ENCODE peak calls at places on chromosomes 6 and 20, in ten cellular contexts. J is suprapubic skin, K is Panc1, L is fibroblast of lung, Q is lower lobe of right lung, F is lung, E is endothelial cell, D is colonic mucosa, N is cardiac fibroblast, H is pancreas. S is an unnamed sample.
A peak's percentile ranks its signal among the peaks of the same experiment; 100 is the strongest.

GRCh38 chr6:36383608-36384007 is 3.9 kb downstream of the ETV7 start:
- DNase-seq in K (no peak), E (no peak), H (no peak), L (no peak), F (no peak), Q (no peak), N (no peak), J (peak; percentile 20), D (no peak), S (no peak)

GRCh38 chr20:36848078-36848660 is 27.8 kb upstream of the TLDC2 start:
- DNase-seq in L (peak; percentile 90), K (no peak), N (peak; percentile 81), J (no peak), Q (no peak), D (no peak), E (no peak), F (no peak), H (no peak), S (no peak)

GRCh38 chr6:150830409-150831165 is 34.9 kb upstream of the MTHFD1L start:
- DNase-seq in K (no peak), L (no peak), D (no peak), N (no peak), F (no peak), J (no peak), H (no peak), E (no peak), Q (no peak), S (no peak)

GRCh38 chr20:19699132-19699971 is 58.7 kb upstream of the RIN2 start:
- DNase-seq in Q (no peak), N (peak; percentile 83), D (no peak), E (no peak), L (peak; percentile 42), F (no peak), J (no peak), K (no peak), H (no peak), S (no peak)

GRCh38 chr6:30591008-30591407 is 19.8 kb downstream of the ABCF1 start:
- DNase-seq in E (no peak), Q (no peak), D (no peak), F (peak; percentile 68), H (no peak), K (no peak), L (peak; percentile 67), N (peak; percentile 66), J (no peak), S (no peak)

GRCh38 chr20:36779656-36780025 is 6.1 kb upstream of the DSN1 start:
- DNase-seq in Q (no peak), N (no peak), J (no peak), H (no peak), E (peak; percentile 45), L (no peak), F (no peak), K (no peak), D (no peak), S (no peak)

GRCh38 chr6:43147691-43148477 is 23.2 kb upstream of the SRF start:
- DNase-seq in L (no peak), K (no peak), J (no peak), H (no peak), E (no peak), F (no peak), N (no peak), Q (no peak), D (no peak), S (no peak)

GRCh38 chr20:61373956-61374545 is 122.0 kb downstream of the CDH4 start:
- DNase-seq in E (no peak), J (no peak), H (no peak), N (no peak), F (no peak), D (no peak), Q (no peak), K (no peak), L (no peak), S (no peak)

GRCh38 chr6:93318127-93318526 is 101.2 kb downstream of the EPHA7 start:
- DNase-seq in H (no peak), K (no peak), E (no peak), L (no peak), N (no peak), J (no peak), Q (no peak), F (no peak), D (no peak), S (no peak)

GRCh38 chr6:120211955-120212792 is 862.6 kb upstream of the MAN1A1 start:
- DNase-seq in F (no peak), H (no peak), J (no peak), E (no peak), N (peak; percentile 59), D (no peak), K (no peak), Q (no peak), L (peak; percentile 75), S (no peak)

GRCh38 chr6:57173056-57173885 is 1.1 kb downstream of the BAG2 start:
- DNase-seq in J (no peak), H (no peak), L (peak; percentile 39), Q (no peak), K (peak; percentile 30), E (no peak), N (peak; percentile 34), D (peak; percentile 29), F (no peak), S (peak; percentile 40)

GRCh38 chr6:169813969-169814368 is 62.5 kb downstream of the ERMARD start:
- DNase-seq in K (no peak), J (peak; percentile 13), D (no peak), Q (no peak), L (no peak), H (peak; percentile 5), F (no peak), E (no peak), N (no peak), S (no peak)

GRCh38 chr6:122683996-122684651 is 73.9 kb downstream of the PKIB start:
- DNase-seq in H (no peak), N (no peak), L (no peak), K (no peak), Q (no peak), F (no peak), D (no peak), E (no peak), J (no peak), S (no peak)

GRCh38 chr6:158645064-158646022 is 800 bp upstream of the DYNLT1 start:
- DNase-seq in J (peak; percentile 35), F (no peak), Q (no peak), K (no peak), D (peak; percentile 21), N (no peak), L (no peak), H (no peak), E (no peak), S (no peak)
- TF ChIP-seq CTCF in J (no peak), F (no peak), Q (no peak), K (no peak), D (no peak), N (no peak), L (no peak), H (no peak), E (no peak), S (no peak)

GRCh38 chr20:327041-327945 is 1.9 kb downstream of the SOX12 start:
- DNase-seq in N (peak; percentile 96), H (peak; percentile 83), Q (peak; percentile 84), E (peak; percentile 88), J (peak; percentile 86), L (peak; percentile 93), D (peak; percentile 79), F (peak; percentile 83), K (no peak), S (peak; percentile 95)

GRCh38 chr20:325889-326644 is 715 bp downstream of the SOX12 start:
- DNase-seq in Q (peak; percentile 80), L (peak; percentile 66), J (peak; percentile 89), K (no peak), E (peak; percentile 67), D (peak; percentile 61), H (peak; percentile 73), F (peak; percentile 55), N (peak; percentile 72), S (peak; percentile 72)

GRCh38 chr20:326645-327031 is 1.3 kb downstream of the SOX12 start:
- DNase-seq in K (no peak), D (no peak), F (no peak), L (peak; percentile 25), E (peak; percentile 57), J (no peak), N (peak; percentile 24), H (no peak), Q (peak; percentile 64), S (no peak)

GRCh38 chr20:325043-325888 is at the start of gene SOX12:
- DNase-seq in E (peak; percentile 100), N (peak; percentile 95), J (peak; percentile 98), Q (peak; percentile 98), H (peak; percentile 97), L (peak; percentile 90), D (peak; percentile 99), F (peak; percentile 98), K (no peak), S (peak; percentile 96)

DNA sequence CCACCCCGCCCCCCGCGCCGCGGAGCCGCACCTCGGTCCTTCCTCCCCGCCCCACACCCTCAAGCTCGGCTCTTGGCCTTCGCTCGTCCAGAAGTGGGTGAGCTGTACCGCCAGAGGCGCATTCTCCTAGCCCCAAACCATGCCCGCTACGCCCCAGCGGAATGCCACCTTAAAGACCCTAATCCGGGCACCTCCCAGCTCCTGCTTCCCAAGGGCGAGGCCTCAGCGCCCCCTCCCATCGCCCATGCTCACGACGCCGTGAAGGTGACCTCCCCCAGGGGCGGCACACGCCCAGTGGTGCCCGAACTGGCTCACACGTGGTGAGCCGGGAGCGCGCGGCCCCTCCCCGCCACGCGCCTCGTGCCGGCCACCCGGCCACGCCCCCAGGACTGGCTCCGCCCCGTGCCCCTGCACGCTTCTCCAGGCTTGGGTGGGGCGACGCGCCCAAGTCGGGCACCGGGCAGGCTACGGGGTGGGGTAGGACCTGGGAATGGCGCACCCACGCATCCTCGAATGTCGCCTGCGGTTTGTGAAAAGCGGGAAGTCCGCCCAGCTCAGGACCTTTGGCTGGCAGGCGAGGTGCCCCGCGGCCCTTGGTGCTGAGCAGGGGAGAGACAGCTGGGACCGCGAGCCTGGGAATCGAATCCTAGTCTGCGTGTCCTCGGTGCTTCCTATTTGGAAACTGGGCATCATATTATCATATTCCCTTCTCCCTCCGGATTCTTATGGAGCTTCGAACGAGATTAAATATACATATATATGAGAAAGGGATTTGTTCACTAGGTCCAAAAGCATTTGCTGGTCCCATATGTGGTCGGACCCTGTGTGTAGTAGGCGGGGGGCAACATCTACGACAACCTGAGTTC is 942 bp upstream of the SOX12 start:
- DNase-seq in E (peak; percentile 93), Q (peak; percentile 96), D (peak; percentile 97), N (peak; percentile 87), L (peak; percentile 82), K (peak; percentile 76), H (peak; percentile 95), J (peak; percentile 91), F (peak; percentile 94), S (peak; percentile 90)
- TF ChIP-seq CTCF in E (peak; percentile 21), Q (peak; percentile 38), D (no peak), N (peak; percentile 43), L (peak; percentile 47), K (no peak), H (no peak), J (no peak), F (no peak), S (peak; percentile 23)

GRCh38 chr6:104995989-104996617 is 39.2 kb downstream of the LIN28B start:
- DNase-seq in N (peak; percentile 38), L (peak; percentile 54), D (no peak), J (no peak), Q (no peak), H (no peak), K (peak; percentile 13), E (no peak), F (no peak), S (no peak)
- TF ChIP-seq CTCF in N (no peak), L (no peak), D (no peak), J (no peak), Q (peak; percentile 19), H (no peak), K (no peak), E (no peak), F (no peak), S (no peak)

GRCh38 chr6:34508425-34508824 is 42.5 kb downstream of the PACSIN1 start:
- DNase-seq in E (no peak), H (no peak), J (no peak), F (no peak), Q (no peak), D (no peak), N (no peak), L (no peak), K (no peak), S (no peak)
- TF ChIP-seq CTCF in E (peak; percentile 14), H (no peak), J (no peak), F (no peak), Q (no peak), D (no peak), N (peak; percentile 10), L (peak; percentile 19), K (no peak), S (no peak)

S was measured in GM13976.